ENCODE peak calls at places on chromosome 1, in seven cellular contexts. Q, M, S, X, D, Z and N are unnamed samples.

GRCh38 chr1:12047120-12047876 is 15.8 kb upstream of the TNFRSF8 start:
- DNase-seq in Q (no peak), S (no peak), Z (no peak), D (no peak), M (no peak), X (peak; percentile 94), N (no peak)

GRCh38 chr1:180040034-180040433 is 85.4 kb downstream of the CEP350 start:
- DNase-seq in M (no peak), Z (peak; percentile 4), Q (no peak), S (no peak), D (no peak), X (no peak), N (no peak)

GRCh38 chr1:21884456-21885235 is 52.5 kb downstream of the HSPG2 start:
- DNase-seq in Z (no peak), D (no peak), X (no peak), M (no peak), S (no peak), Q (no peak), N (no peak)

GRCh38 chr1:159141584-159142518 is 29.6 kb upstream of the CADM3 start:
- DNase-seq in D (no peak), Z (peak; percentile 72), X (no peak), Q (no peak), S (no peak), M (no peak), N (no peak)

GRCh38 chr1:166479052-166479631 is 312.3 kb upstream of the FAM78B start:
- DNase-seq in Z (peak; percentile 31), S (peak; percentile 61), X (no peak), D (peak; percentile 30), Q (peak; percentile 19), M (no peak), N (no peak)

GRCh38 chr1:17648457-17649145 is 106.5 kb upstream of the ACTL8 start:
- DNase-seq in Z (no peak), Q (no peak), X (no peak), D (no peak), M (no peak), S (no peak), N (no peak)

GRCh38 chr1:116879478-116880133 is 30.1 kb upstream of the PTGFRN start:
- DNase-seq in M (no peak), D (no peak), S (no peak), Z (peak; percentile 34), Q (no peak), X (no peak), N (no peak)

GRCh38 chr1:60762176-60762575 is 320.2 kb upstream of the NFIA start:
- DNase-seq in Q (no peak), Z (no peak), X (no peak), D (no peak), M (no peak), S (no peak), N (no peak)

GRCh38 chr1:63124666-63125191 is 197.6 kb upstream of the FOXD3 start:
- DNase-seq in Q (no peak), X (peak; percentile 34), D (peak; percentile 46), S (no peak), Z (no peak), M (peak; percentile 6), N (no peak)

GRCh38 chr1:228544021-228544850 is 57.1 kb downstream of the RNF187 start:
- DNase-seq in D (no peak), Q (no peak), M (no peak), Z (no peak), X (no peak), S (no peak), N (no peak)

GRCh38 chr1:192580351-192580962 is 4.9 kb downstream of the RGS1 start:
- DNase-seq in Z (no peak), Q (no peak), S (no peak), X (peak; percentile 81), M (no peak), D (peak; percentile 20), N (no peak)

GRCh38 chr1:3037281-3038040 is 16.2 kb downstream of the ACTRT2 start:
- DNase-seq in S (no peak), D (no peak), Z (no peak), Q (no peak), M (no peak), X (no peak), N (no peak)

GRCh38 chr1:156428772-156429288 is 59.8 kb downstream of the RHBG start:
- DNase-seq in D (no peak), Q (no peak), Z (no peak), M (no peak), X (no peak), S (no peak), N (no peak)

GRCh38 chr1:156430809-156431208 is 61.8 kb downstream of the RHBG start:
- DNase-seq in S (no peak), D (no peak), X (no peak), Q (no peak), Z (no peak), M (no peak), N (no peak)

GRCh38 chr1:156431366-156432108 is 62.5 kb downstream of the RHBG start:
- DNase-seq in M (no peak), Q (no peak), X (no peak), S (no peak), Z (no peak), D (no peak), N (no peak)

GRCh38 chr1:156429308-156430060 is 60.5 kb downstream of the RHBG start:
- DNase-seq in Z (no peak), D (no peak), X (no peak), Q (no peak), M (no peak), S (no peak), N (no peak)

DNA sequence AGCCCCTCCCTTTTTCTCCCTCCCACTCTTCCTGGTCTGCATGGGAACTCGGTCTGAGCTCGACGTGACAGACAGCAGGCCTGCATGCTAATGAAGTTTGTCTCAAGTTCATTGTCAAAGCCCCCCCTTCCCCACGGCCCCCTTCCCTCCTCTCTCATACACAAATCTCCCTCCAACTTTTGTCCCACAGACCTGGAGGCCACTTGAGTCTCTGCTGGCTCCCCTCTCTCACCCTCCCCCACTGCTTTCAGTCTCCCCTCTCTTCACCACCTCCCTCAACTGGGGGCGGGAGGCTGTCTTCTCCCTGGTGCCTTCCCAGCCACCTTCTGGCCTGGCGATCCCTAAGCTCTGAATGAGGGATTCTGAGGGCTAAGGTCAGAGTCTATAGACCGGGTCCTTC is 61.3 kb downstream of the RHBG start:
- DNase-seq in S (peak; percentile 43), X (no peak), D (no peak), M (no peak), Z (no peak), Q (no peak), N (no peak)
- TF ChIP-seq TAF1 in S (no peak), X (no peak), D (no peak), M (no peak), Z (no peak), Q (no peak), N (no peak)

DNA sequence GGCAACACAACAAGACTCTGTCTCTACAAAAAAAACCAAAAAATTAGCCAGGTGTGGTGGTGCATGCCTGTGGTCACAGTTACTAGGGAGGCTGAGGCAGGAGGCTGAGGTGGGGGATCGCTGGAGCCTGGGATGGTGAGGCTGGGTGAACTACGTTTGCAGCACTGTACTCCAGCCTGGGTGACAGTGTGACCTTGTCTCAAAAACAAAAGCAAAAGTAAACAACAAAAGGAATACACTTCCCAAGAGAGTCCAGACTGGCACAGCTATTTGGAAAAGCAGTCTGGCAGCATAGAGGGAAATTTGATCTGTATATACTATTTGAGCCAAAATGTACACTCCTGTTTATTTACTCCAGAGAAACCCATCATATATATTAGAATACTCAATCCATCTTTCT is 107.1 kb upstream of the HMCN1 start:
- DNase-seq in S (no peak), Z (no peak), Q (no peak), M (no peak), X (no peak), D (no peak), N (no peak)
- TF ChIP-seq TAF1 in S (no peak), Z (no peak), Q (no peak), M (no peak), X (no peak), D (no peak), N (no peak)

GRCh38 chr1:70205437-70206118 is at the start of gene LRRC40:
- DNase-seq in S (peak; percentile 91), M (peak; percentile 64), Q (peak; percentile 82), D (peak; percentile 94), X (peak; percentile 84), Z (peak; percentile 91), N (peak; percentile 75)

GRCh38 chr1:70205076-70205436 is 323 bp downstream of the LRRC40 start:
- DNase-seq in D (no peak), Z (no peak), Q (no peak), M (no peak), S (no peak), X (no peak), N (no peak)

GRCh38 chr1:70204139-70204538 is 1.2 kb downstream of the LRRC40 start:
- DNase-seq in X (no peak), D (no peak), Z (no peak), S (no peak), M (no peak), Q (no peak), N (no peak)

GRCh38 chr1:70202173-70202758 is 3.1 kb downstream of the LRRC40 start:
- DNase-seq in Z (no peak), X (no peak), S (no peak), Q (no peak), D (no peak), M (no peak), N (no peak)

DNA sequence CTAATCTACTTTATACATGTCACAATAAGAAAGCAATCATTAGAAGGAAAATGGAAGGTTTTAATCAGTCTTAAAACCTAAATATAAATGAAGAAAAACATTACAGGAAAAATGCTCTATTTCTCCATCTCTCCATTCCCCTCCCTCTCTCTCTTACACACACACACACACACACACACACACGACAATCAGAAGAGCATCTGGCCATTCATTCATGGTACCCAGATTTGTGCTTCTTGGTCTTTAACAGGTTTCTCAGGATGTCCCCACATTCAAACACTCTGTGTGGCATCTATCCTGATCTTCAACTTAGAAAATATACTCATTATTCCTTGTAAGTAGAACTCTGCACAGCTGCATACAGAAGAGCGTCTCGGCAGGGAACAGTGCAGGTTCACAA is 801 bp downstream of the LRRC40 start:
- DNase-seq in Z (peak; percentile 11), D (no peak), S (no peak), Q (no peak), M (no peak), X (no peak), N (no peak)
- TF ChIP-seq TAF1 in Z (no peak), D (no peak), S (no peak), Q (no peak), M (no peak), X (no peak), N (no peak)

DNA sequence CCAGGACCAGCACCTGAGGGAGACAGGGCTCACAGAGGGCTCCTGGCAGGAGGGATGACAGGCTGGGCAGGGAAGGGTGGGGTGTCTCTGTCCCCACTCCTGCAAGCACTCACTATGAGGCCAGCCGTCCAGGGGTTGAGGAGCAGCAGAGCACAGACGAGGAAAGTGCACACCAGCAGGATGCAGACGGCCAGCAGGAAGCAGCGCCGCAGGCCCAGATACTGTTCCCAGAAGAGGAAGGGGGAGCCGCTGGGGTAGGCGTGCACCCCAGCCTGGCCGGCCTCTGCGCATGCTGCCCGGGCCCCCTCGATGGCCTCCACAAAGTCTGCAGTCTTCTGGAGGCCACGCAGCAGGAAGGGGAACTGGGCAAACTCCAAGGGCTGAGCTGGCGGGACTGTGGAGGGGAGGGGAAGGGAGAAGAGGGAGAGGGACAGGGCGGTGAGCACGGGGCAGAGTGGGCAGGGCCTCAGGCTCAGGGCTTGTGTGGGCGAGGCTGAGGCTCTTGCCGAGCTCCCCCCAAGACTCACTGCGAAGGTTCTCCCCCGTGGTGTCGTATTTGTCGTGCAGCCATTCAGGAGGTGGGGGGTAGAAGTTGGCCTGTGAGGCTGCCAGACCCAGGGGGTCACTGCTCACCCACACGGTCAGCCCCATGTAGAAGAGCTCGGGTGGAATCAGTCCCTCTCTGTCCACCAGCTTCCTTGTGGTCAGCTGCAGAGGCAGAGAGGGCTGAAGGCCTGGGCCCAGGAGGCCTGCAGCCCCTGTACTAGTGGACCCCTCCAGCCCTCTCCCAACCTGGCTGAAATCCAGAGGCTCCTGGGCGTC is 16.5 kb downstream of the PTCH2 start:
- DNase-seq in D (peak; percentile 75), Q (no peak), M (no peak), Z (peak; percentile 20), X (no peak), S (peak; percentile 52), N (no peak)
- TF ChIP-seq TAF1 in D (peak; percentile 58), Q (no peak), M (no peak), Z (no peak), X (no peak), S (no peak), N (no peak)